ENCODE peak calls at places on chromosomes 4 and X, in five cellular contexts. T is stimulated activated CD8-positive, alpha-beta memory T cell treated with anti-CD3 and anti-CD28 coated beads, Interleukin-7, amount 100 ng/mL, for 24 hours; A is Calu3; N is smooth muscle cell of the brain vasculature; F is fibroblast of pulmonary artery. G is an unnamed sample.

GRCh38 chr4:137393043-137393442 is 139.3 kb downstream of the PCDH18 start:
- DNase-seq in T (no peak), A (no peak), N (peak; percentile 57), F (no peak), G (no peak)

GRCh38 chrX:79325263-79325958 is 41.7 kb downstream of the ITM2A start:
- DNase-seq in T (no peak), A (peak; percentile 41), N (no peak), F (no peak), G (no peak)

GRCh38 chrX:69033936-69034335 is 131.3 kb downstream of the PJA1 start:
- DNase-seq in T (no peak), A (no peak), N (no peak), F (no peak), G (no peak)

GRCh38 chr4:7899184-7899583 is 40.5 kb downstream of the AFAP1 start:
- DNase-seq in T (no peak), A (no peak), N (no peak), F (no peak), G (no peak)

GRCh38 chr4:144787365-144788263 is 141.7 kb downstream of the HHIP start:
- DNase-seq in T (no peak), A (no peak), N (peak; percentile 12), F (peak; percentile 71), G (no peak)

GRCh38 chr4:26819478-26819877 is 41.2 kb upstream of the STIM2 start:
- DNase-seq in T (no peak), A (no peak), N (no peak), F (no peak), G (no peak)

GRCh38 chr4:47531241-47531953 is 46.3 kb downstream of the ATP10D start:
- DNase-seq in T (no peak), A (no peak), N (peak; percentile 51), F (peak; percentile 88), G (no peak)

GRCh38 chrX:50700921-50701320 is 113.1 kb downstream of the SHROOM4 start:
- DNase-seq in T (no peak), A (no peak), N (no peak), F (no peak), G (no peak)

GRCh38 chr4:2364654-2365053 is 53.8 kb downstream of the ZFYVE28 start:
- DNase-seq in T (peak; percentile 33), A (no peak), N (no peak), F (peak; percentile 53), G (no peak)

G was measured in posterior cingulate gyrus.